ENCODE peak calls at places on chromosome 10, in seven cellular contexts. T, J, L, N, Y, E and A are unnamed samples.

GRCh38 chr10:53983431-53983830 is 817.6 kb downstream of the PCDH15 start:
- DNase-seq in Y (no peak), E (no peak), N (no peak), T (no peak), L (no peak), J (no peak), A (no peak)

GRCh38 chr10:46550076-46550790 is 6.2 kb downstream of the GPRIN2 start:
- DNase-seq in Y (no peak), E (no peak), T (no peak), J (peak), N (no peak), L (no peak), A (no peak)

GRCh38 chr10:5659702-5660528 is 6.5 kb downstream of the ASB13 start:
- DNase-seq in N (no peak), J (no peak), L (peak), T (peak), E (peak), Y (peak), A (peak)

GRCh38 chr10:44938938-44939337 is 20.7 kb upstream of the RASSF4 start:
- DNase-seq in J (no peak), T (no peak), N (no peak), E (no peak), L (no peak), Y (no peak), A (no peak)

GRCh38 chr10:57320416-57320815 is 947.3 kb downstream of the IPMK start:
- DNase-seq in E (no peak), T (no peak), L (no peak), Y (no peak), N (no peak), J (no peak), A (no peak)

GRCh38 chr10:49001861-49002675 is 62.4 kb upstream of the LRRC18 start:
- DNase-seq in J (no peak), N (no peak), E (no peak), T (no peak), Y (peak), L (no peak), A (no peak)

GRCh38 chr10:44947356-44948152 is 12.0 kb upstream of the RASSF4 start:
- DNase-seq in J (peak), L (no peak), E (no peak), Y (no peak), N (no peak), T (no peak), A (peak)

GRCh38 chr10:46516660-46517416 is 39.6 kb downstream of the GPRIN2 start:
- DNase-seq in T (peak), N (peak), J (peak), L (peak), Y (peak), E (peak), A (peak)

GRCh38 chr10:121459765-121460453 is 138.3 kb downstream of the FGFR2 start:
- DNase-seq in Y (peak), E (no peak), J (no peak), T (no peak), N (peak), L (no peak), A (peak)

GRCh38 chr10:43234471-43235041 is 32.3 kb downstream of the RASGEF1A start:
- DNase-seq in L (no peak), T (no peak), J (peak), E (no peak), Y (no peak), N (no peak), A (no peak)

GRCh38 chr10:60137292-60137992 is 231.1 kb upstream of the CCDC6 start:
- DNase-seq in L (no peak), Y (no peak), J (no peak), E (no peak), T (no peak), N (no peak), A (peak)

GRCh38 chr10:122577311-122577885 is 16.8 kb downstream of the DMBT1 start:
- DNase-seq in E (no peak), L (no peak), J (no peak), N (no peak), T (no peak), Y (no peak), A (no peak)

GRCh38 chr10:133128126-133129081 is 31.6 kb upstream of the KNDC1 start:
- DNase-seq in L (no peak), J (peak), Y (no peak), N (no peak), E (no peak), T (no peak), A (no peak)

GRCh38 chr10:106401161-106401560 is 763.3 kb downstream of the SORCS1 start:
- DNase-seq in L (no peak), N (no peak), T (peak), E (no peak), J (no peak), Y (peak), A (peak)

GRCh38 chr10:10007972-10008371 is 1009.7 kb upstream of the CELF2 start:
- DNase-seq in N (no peak), J (no peak), T (no peak), Y (peak), L (peak), E (no peak), A (peak)

GRCh38 chr10:45373003-45373782 is 823 bp upstream of the ALOX5 start:
- DNase-seq in N (no peak), J (peak), E (peak), L (no peak), Y (no peak), T (no peak), A (no peak)

GRCh38 chr10:103480521-103480920 is 1.5 kb upstream of the CALHM3 start:
- DNase-seq in N (no peak), J (no peak), T (peak), E (no peak), L (no peak), Y (no peak), A (no peak)

GRCh38 chr10:29736325-29737208 is 101.8 kb upstream of the SVIL start:
- DNase-seq in N (no peak), Y (peak), L (no peak), J (peak), E (peak), T (peak), A (no peak)

GRCh38 chr10:69786791-69787190 is 14.9 kb upstream of the COL13A1 start:
- DNase-seq in L (no peak), J (no peak), Y (peak), E (no peak), T (peak), N (no peak), A (peak)

GRCh38 chr10:15824498-15824897 is 35.8 kb downstream of the MINDY3 start:
- DNase-seq in T (peak), E (no peak), J (no peak), L (no peak), Y (peak), N (no peak), A (peak)

GRCh38 chr10:44517635-44518034 is 132.7 kb upstream of the CXCL12 start:
- DNase-seq in E (no peak), N (no peak), Y (no peak), L (no peak), J (no peak), T (no peak), A (no peak)

GRCh38 chr10:132987671-132988571 is 45.6 kb upstream of the CFAP46 start:
- DNase-seq in L (no peak), E (peak), J (peak), T (peak), N (peak), Y (peak), A (no peak)

GRCh38 chr10:117619200-117619599 is 76.7 kb downstream of the EMX2 start:
- DNase-seq in J (no peak), Y (no peak), E (no peak), T (no peak), N (no peak), L (no peak), A (no peak)

GRCh38 chr10:112373912-112374338 is at the start of gene ACSL5:
- DNase-seq in N (no peak), T (no peak), J (no peak), L (no peak), Y (no peak), E (peak), A (no peak)

GRCh38 chr10:88437411-88437810 is 145.7 kb downstream of the RNLS start:
- DNase-seq in Y (no peak), T (no peak), J (no peak), L (no peak), N (no peak), E (no peak), A (peak)

GRCh38 chr10:22379059-22379458 is 33.8 kb downstream of the SPAG6 start:
- DNase-seq in J (no peak), N (no peak), L (no peak), E (no peak), Y (no peak), T (no peak), A (no peak)

GRCh38 chr10:88318803-88319202 is 264.3 kb downstream of the RNLS start:
- DNase-seq in E (no peak), L (no peak), Y (peak), T (peak), J (no peak), N (no peak), A (peak)

GRCh38 chr10:74190494-74190893 is 39.5 kb downstream of the ADK start:
- DNase-seq in Y (no peak), L (no peak), T (no peak), E (no peak), J (no peak), N (no peak), A (no peak)

GRCh38 chr10:3592424-3592823 is 192.6 kb downstream of the KLF6 start:
- DNase-seq in T (no peak), Y (no peak), N (no peak), E (no peak), J (no peak), L (no peak), A (no peak)
- TF ChIP-seq CTCF in T (no peak), Y (no peak), N (no peak), E (no peak), J (no peak), L (no peak), A (no peak)

DNA sequence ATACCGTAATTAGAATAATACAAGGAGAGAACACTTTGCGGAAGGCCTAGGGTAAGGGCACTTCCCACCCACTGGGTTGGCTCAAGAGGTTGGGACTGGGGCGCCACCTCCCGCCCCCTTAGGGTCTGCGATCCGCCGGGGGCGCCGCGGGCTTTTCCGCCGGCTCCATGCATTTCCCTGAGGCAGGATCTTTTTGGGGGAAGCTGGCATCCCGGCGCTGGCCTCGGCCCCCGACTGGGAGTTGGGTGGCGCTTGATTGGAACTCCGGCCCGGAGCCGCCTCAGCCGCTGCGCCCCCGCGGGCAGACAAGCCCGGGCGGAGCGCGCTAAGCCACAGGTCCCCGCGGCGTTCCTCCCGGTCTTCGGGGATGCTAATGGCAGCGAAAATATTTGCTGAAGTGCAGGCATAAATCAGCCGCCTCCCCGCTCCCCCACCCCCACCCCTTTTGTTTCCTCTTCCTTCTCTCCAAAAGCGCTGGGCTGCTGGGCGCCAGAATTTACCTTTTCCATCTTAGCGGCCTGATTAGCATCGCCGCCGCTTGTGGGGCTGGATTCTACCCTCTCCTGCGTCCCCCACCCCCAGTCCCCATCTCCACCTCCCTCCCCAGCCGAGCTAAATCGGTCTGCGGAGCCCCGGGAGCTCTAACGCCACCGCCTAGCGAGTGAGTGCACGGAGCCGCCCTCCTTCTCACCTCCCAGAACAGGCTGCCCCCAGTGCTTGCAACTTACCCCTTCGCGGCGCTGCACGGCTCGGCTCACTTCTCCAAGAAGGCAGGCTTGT is 5.1 kb downstream of the UNC5B start:
- DNase-seq in L (no peak), N (no peak), Y (no peak), T (no peak), E (peak), J (peak), A (peak)
- TF ChIP-seq CTCF in L (no peak), N (no peak), Y (no peak), T (no peak), E (no peak), J (no peak), A (peak)

GRCh38 chr10:85791846-85792532 is 574.6 kb downstream of the GRID1 start:
- DNase-seq in Y (peak), N (no peak), E (peak), L (no peak), T (peak), J (no peak), A (peak)
- TF ChIP-seq CTCF in Y (peak), N (no peak), E (peak), L (peak), T (peak), J (no peak), A (peak)

GRCh38 chr10:89478085-89478738 is 57.2 kb downstream of the SLC16A12 start:
- DNase-seq in T (no peak), J (no peak), N (no peak), Y (peak), E (peak), L (no peak), A (peak)
- TF ChIP-seq CTCF in T (no peak), J (no peak), N (no peak), Y (peak), E (peak), L (no peak), A (no peak)

GRCh38 chr10:12717981-12718707 is 283.4 kb downstream of the CCDC3 start:
- DNase-seq in J (no peak), T (no peak), E (no peak), Y (peak), L (no peak), N (no peak), A (peak)
- TF ChIP-seq CTCF in J (no peak), T (peak), E (peak), Y (peak), L (peak), N (peak), A (peak)

GRCh38 chr10:24884793-24885192 is 67.6 kb downstream of the PRTFDC1 start:
- DNase-seq in J (no peak), E (no peak), Y (no peak), T (no peak), L (no peak), N (no peak), A (peak)

GRCh38 chr10:24884316-24884715 is 68.1 kb downstream of the PRTFDC1 start:
- DNase-seq in Y (peak), E (no peak), L (no peak), T (no peak), N (no peak), J (no peak), A (no peak)

GRCh38 chr10:24885551-24885950 is 66.9 kb downstream of the PRTFDC1 start:
- DNase-seq in T (no peak), Y (no peak), L (no peak), J (no peak), N (no peak), E (no peak), A (no peak)

GRCh38 chr10:24886281-24886680 is 66.1 kb downstream of the PRTFDC1 start:
- DNase-seq in J (no peak), E (no peak), T (no peak), Y (no peak), L (no peak), N (no peak), A (no peak)

DNA sequence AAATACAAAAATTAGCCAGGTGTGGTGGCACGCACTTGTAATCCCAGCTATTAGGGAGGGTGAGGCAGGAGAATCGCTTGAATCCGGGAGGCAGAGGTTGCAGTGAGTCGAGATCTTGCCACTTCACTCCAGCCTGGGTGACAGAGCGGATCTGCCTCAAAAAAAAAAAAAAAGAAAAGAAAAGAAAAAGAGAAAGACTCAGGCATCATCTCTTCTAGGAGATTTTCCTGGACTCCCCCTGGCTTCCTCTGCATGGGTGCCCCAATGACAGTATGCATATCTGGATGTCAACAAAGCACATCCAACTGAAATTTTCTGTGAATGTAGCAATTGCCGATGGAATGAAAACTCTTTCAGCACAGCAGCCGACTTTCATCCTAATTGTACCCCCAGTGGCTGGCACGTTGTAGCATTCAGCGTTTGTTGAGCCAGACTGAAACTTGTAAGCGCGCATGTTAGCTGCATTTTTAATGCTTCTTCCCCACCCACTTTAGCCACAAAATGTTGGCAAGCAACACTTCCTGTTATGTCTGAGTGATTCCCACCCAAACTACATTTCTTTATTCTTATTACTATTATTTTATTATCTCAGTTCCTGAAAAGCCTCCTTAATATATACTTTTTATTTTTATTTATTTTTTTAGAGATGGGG is 70.2 kb downstream of the PRTFDC1 start:
- DNase-seq in E (no peak), T (peak), J (no peak), N (no peak), Y (peak), L (no peak), A (no peak)
- TF ChIP-seq CTCF in E (no peak), T (peak), J (no peak), N (peak), Y (no peak), L (no peak), A (no peak)

DNA sequence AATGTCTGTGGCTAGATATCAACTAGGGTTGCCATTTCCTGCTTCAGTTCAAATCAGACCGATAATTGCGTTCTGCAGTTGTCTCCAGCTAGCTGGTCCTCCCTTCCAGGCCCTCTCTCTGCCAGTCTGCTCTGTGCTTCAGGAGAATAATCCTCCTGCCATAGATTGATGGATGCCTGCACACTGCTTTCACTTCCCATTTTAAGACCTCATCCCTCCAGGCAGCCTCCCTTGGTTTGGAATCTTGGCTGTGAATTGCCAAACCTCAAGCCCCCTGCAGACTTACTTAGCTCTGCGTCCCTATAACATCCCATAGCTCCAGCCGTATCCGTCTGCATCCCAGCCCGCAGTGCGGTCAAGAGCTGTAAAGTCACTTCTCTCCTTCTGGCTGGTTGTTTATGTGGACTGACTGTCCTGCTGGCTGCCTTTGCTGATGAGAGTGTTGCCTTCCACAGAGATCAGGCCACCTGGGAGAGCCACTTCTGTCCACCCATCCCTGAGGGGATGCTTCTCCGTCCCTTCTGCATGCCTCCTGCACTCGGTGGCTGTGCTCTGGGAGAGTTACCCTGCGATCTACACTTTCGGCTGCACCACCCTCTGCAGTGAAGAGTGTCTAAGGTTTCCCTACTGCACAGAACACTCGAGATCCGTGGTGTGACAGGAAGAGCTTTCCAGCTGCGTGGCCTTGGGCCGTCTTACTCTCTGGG is 22.4 kb upstream of the KLF6 start:
- DNase-seq in N (no peak), T (no peak), L (no peak), Y (no peak), E (no peak), J (no peak), A (no peak)
- TF ChIP-seq CTCF in N (no peak), T (no peak), L (no peak), Y (peak), E (no peak), J (no peak), A (no peak)

GRCh38 chr10:71209324-71210030 is 2.9 kb upstream of the UNC5B start:
- DNase-seq in J (peak), T (no peak), E (no peak), Y (no peak), N (no peak), L (no peak), A (no peak)
- TF ChIP-seq CTCF in J (peak), T (no peak), E (no peak), Y (no peak), N (no peak), L (no peak), A (no peak)

GRCh38 chr10:125977206-125977605 is 80.8 kb downstream of the FANK1 start:
- DNase-seq in L (no peak), Y (no peak), N (no peak), T (no peak), E (no peak), J (no peak), A (no peak)
- TF ChIP-seq CTCF in L (no peak), Y (peak), N (no peak), T (peak), E (no peak), J (no peak), A (peak)

GRCh38 chr10:78520737-78521430 is 487.2 kb downstream of the RPS24 start:
- DNase-seq in L (peak), N (no peak), T (peak), Y (peak), E (peak), J (no peak), A (peak)
- TF ChIP-seq CTCF in L (peak), N (peak), T (peak), Y (peak), E (peak), J (no peak), A (peak)